ENCODE peak calls at places on chromosomes 7 and 10, in nine cellular contexts. Y is AG08396; W is HL-60; A is fibroblast of pulmonary artery; B is cerebellar cortex; I is stimulated activated naive CD8-positive, alpha-beta T cell treated with anti-CD3 and anti-CD28 coated beads, Interleukin-15, Interleukin-2, amounts not matched to agents 100 U/mL and 50 U/mL, for 24 hours; T is putamen; X is type B pancreatic cell; U is left kidney. Z is an unnamed sample.

GRCh38 chr7:52838981-52839411 is 196.4 kb upstream of the POM121L12 start:
- DNase-seq in B (no peak), U (no peak), A (no peak), Y (no peak), I (no peak), X (no peak), W (no peak), T (no peak), Z (peak)

GRCh38 chr10:77564781-77565589 is 72.6 kb downstream of the KCNMA1 start:
- DNase-seq in T (no peak), X (no peak), U (peak), I (no peak), Y (peak), A (no peak), W (no peak), B (no peak), Z (peak)

GRCh38 chr7:104024632-104025031 is 35.2 kb upstream of the RELN start:
- DNase-seq in I (no peak), W (no peak), B (no peak), U (no peak), X (no peak), Y (no peak), T (no peak), A (no peak), Z (no peak)

GRCh38 chr10:113569576-113569975 is 16.7 kb downstream of the HABP2 start:
- DNase-seq in X (no peak), U (peak), I (no peak), B (no peak), Y (no peak), W (no peak), A (no peak), T (no peak), Z (no peak)

GRCh38 chr7:134992626-134993179 is 6.4 kb downstream of the AGBL3 start:
- DNase-seq in B (no peak), W (no peak), X (no peak), U (peak), Y (peak), A (peak), T (no peak), I (peak), Z (peak)

GRCh38 chr10:131845505-131846223 is 55.1 kb upstream of the PPP2R2D start:
- DNase-seq in T (no peak), U (no peak), Y (no peak), I (no peak), A (no peak), X (peak), B (no peak), W (no peak), Z (no peak)

GRCh38 chr7:142303650-142304049 is 45.8 kb upstream of the PRSS58 start:
- DNase-seq in T (no peak), I (no peak), U (peak), B (peak), A (no peak), X (no peak), W (no peak), Y (no peak), Z (no peak)

GRCh38 chr10:20091698-20092097 is 275.5 kb downstream of the PLXDC2 start:
- DNase-seq in X (no peak), Y (no peak), B (no peak), U (no peak), A (no peak), T (no peak), I (no peak), W (no peak), Z (no peak)

GRCh38 chr7:1918063-1918645 is 248.1 kb downstream of the ELFN1 start:
- DNase-seq in I (no peak), X (no peak), T (no peak), B (no peak), Y (no peak), U (no peak), A (no peak), W (no peak), Z (no peak)

GRCh38 chr10:119384127-119384526 is 158.4 kb downstream of the RGS10 start:
- DNase-seq in A (no peak), W (no peak), X (no peak), B (no peak), Y (no peak), T (no peak), U (no peak), I (no peak), Z (no peak)

GRCh38 chr10:366186-366585 is 230.9 kb downstream of the ZMYND11 start:
- DNase-seq in W (no peak), U (no peak), X (no peak), Y (no peak), A (no peak), I (no peak), T (no peak), B (no peak), Z (no peak)

Z was measured in iris pigment epithelial cell.